ENCODE peak calls at places on chromosome 16, in eight cellular contexts. E is activated naive CD8-positive, alpha-beta T cell treated with anti-CD3 and anti-CD28 coated beads, Interleukin-2, amount 50 U/mL, for 24 hours; W is A549; A is left kidney; Q is ELF-1; Z is T-cell; V is fibroblast of lung; U is NCI-H1417. S is an unnamed sample.
A peak's percentile ranks its signal among the peaks of the same experiment; 100 is the strongest.

GRCh38 chr16:19179890-19180490 is 11.9 kb downstream of the SYT17 start:
- DNase-seq in V (peak; percentile 44), E (peak; percentile 51), Q (peak; percentile 67), W (peak; percentile 76), U (peak; percentile 26), Z (no peak), A (peak; percentile 68), S (no peak)

GRCh38 chr16:5010576-5011329 is 23.0 kb downstream of the NAGPA start:
- DNase-seq in Q (no peak), V (no peak), A (no peak), E (no peak), W (no peak), Z (no peak), U (no peak), S (no peak)

GRCh38 chr16:89917773-89918452 is 749 bp upstream of the MC1R start:
- DNase-seq in E (peak; percentile 87), W (peak; percentile 76), U (peak; percentile 90), V (peak; percentile 92), Q (peak; percentile 92), Z (peak; percentile 67), A (peak; percentile 84), S (no peak)

GRCh38 chr16:69270395-69270794 is 40.8 kb upstream of the VPS4A start:
- DNase-seq in Q (no peak), U (no peak), Z (no peak), V (peak; percentile 67), A (no peak), W (no peak), E (no peak), S (no peak)

GRCh38 chr16:55443434-55443833 is 35.6 kb upstream of the MMP2 start:
- DNase-seq in E (no peak), W (no peak), A (no peak), Z (no peak), U (no peak), V (no peak), Q (no peak), S (no peak)

GRCh38 chr16:29995330-29995910 is at the start of gene HIRIP3:
- DNase-seq in V (peak; percentile 80), Z (peak; percentile 81), A (peak; percentile 95), U (peak; percentile 95), E (peak; percentile 92), W (peak; percentile 86), Q (peak; percentile 92), S (peak; percentile 95)

GRCh38 chr16:58614212-58614611 is 15.4 kb downstream of the CNOT1 start:
- DNase-seq in V (peak; percentile 69), Z (no peak), W (no peak), Q (no peak), A (no peak), U (no peak), E (no peak), S (no peak)

GRCh38 chr16:2047330-2048115 is at the start of the genes NTHL1 and TSC2:
- DNase-seq in V (peak; percentile 96), Q (peak; percentile 99), E (peak; percentile 96), W (peak; percentile 86), Z (peak; percentile 88), A (peak; percentile 98), U (peak; percentile 96), S (peak; percentile 99)

GRCh38 chr16:26983426-26983825 is 83.3 kb upstream of the C16orf82 start:
- DNase-seq in U (no peak), E (no peak), W (no peak), Z (no peak), V (peak; percentile 46), A (no peak), Q (no peak), S (no peak)

GRCh38 chr16:17450291-17450690 is 20.5 kb downstream of the XYLT1 start:
- DNase-seq in Q (no peak), A (no peak), U (no peak), Z (no peak), W (no peak), E (no peak), V (no peak), S (no peak)

GRCh38 chr16:30875881-30876791 is 17.7 kb downstream of the BCL7C start:
- DNase-seq in E (peak; percentile 32), U (peak; percentile 80), W (no peak), V (no peak), A (peak; percentile 60), Q (peak; percentile 47), Z (peak; percentile 29), S (no peak)

GRCh38 chr16:50444546-50444945 is 75.8 kb upstream of the BRD7 start:
- DNase-seq in V (no peak), E (no peak), U (no peak), Q (no peak), W (no peak), Z (no peak), A (no peak), S (no peak)

GRCh38 chr16:62041401-62041800 is 5.2 kb upstream of the CDH8 start:
- DNase-seq in V (no peak), Q (peak; percentile 22), U (peak; percentile 77), E (no peak), Z (no peak), W (peak; percentile 5), A (peak; percentile 78), S (no peak)

GRCh38 chr16:89801800-89802199 is 14.6 kb downstream of the FANCA start:
- DNase-seq in Q (no peak), U (no peak), E (no peak), W (no peak), A (no peak), Z (no peak), V (peak; percentile 72), S (no peak)

GRCh38 chr16:75289189-75289588 is 37.8 kb upstream of the BCAR1 start:
- DNase-seq in Z (no peak), W (no peak), V (peak; percentile 24), A (no peak), Q (no peak), U (no peak), E (no peak), S (no peak)

GRCh38 chr16:66842765-66843164 is 1.4 kb upstream of the CA7 start:
- DNase-seq in W (no peak), Z (no peak), Q (no peak), V (no peak), A (no peak), U (peak; percentile 26), E (no peak), S (no peak)

GRCh38 chr16:11423315-11424117 is 78.3 kb downstream of the RMI2 start:
- DNase-seq in A (no peak), V (no peak), W (no peak), E (no peak), Z (no peak), Q (no peak), U (no peak), S (no peak)

GRCh38 chr16:11835891-11836652 is 15.3 kb downstream of the RSL1D1 start:
- DNase-seq in E (no peak), V (peak; percentile 27), U (no peak), A (peak; percentile 34), W (no peak), Q (peak; percentile 51), Z (no peak), S (no peak)

GRCh38 chr16:7140899-7141298 is 191.7 kb upstream of the RBFOX1 start:
- DNase-seq in A (no peak), E (no peak), V (no peak), Q (peak; percentile 19), W (no peak), Z (no peak), U (no peak), S (no peak)

GRCh38 chr16:2467301-2468141 is 3.6 kb upstream of the NTN3 start:
- DNase-seq in A (peak; percentile 94), Z (no peak), Q (peak; percentile 51), V (peak; percentile 64), W (peak; percentile 87), E (peak; percentile 46), U (peak; percentile 95), S (no peak)

GRCh38 chr16:48210747-48211146 is 33.4 kb upstream of the LONP2 start:
- DNase-seq in Z (no peak), Q (no peak), U (no peak), A (no peak), V (no peak), W (no peak), E (no peak), S (no peak)

S was measured in esophagus muscularis mucosa.